ENCODE peak calls at places on chromosomes 12 and 14, in four cellular contexts. One of them, this sample, is unnamed.
A peak's percentile ranks its signal among the peaks of the same experiment; 100 is the strongest.

GRCh38 chr12:86081798-86082197 is 174.4 kb downstream of the MGAT4C start:
- DNase-seq in fibroblast of mammary gland: no peak
- DNase-seq in esophagus squamous epithelium: no peak
- DNase-seq in astrocyte: no peak
- DNase-seq in this sample: no peak

GRCh38 chr12:116666305-116666673 is 71.6 kb downstream of the SPRING1 start:
- DNase-seq in astrocyte: no peak
- DNase-seq in esophagus squamous epithelium: no peak
- DNase-seq in fibroblast of mammary gland: no peak
- DNase-seq in this sample: no peak

GRCh38 chr14:73634333-73634833 is 10.4 kb upstream of the DNAL1 start:
- DNase-seq in esophagus squamous epithelium: no peak
- DNase-seq in fibroblast of mammary gland: peak; percentile 16
- DNase-seq in astrocyte: no peak
- DNase-seq in this sample: peak; percentile 18

GRCh38 chr12:113075137-113075683 is 18.7 kb downstream of the DTX1 start:
- DNase-seq in esophagus squamous epithelium: no peak
- DNase-seq in fibroblast of mammary gland: no peak
- DNase-seq in astrocyte: no peak
- DNase-seq in this sample: no peak

GRCh38 chr14:67883717-67884116 is 64.1 kb downstream of the RAD51B start:
- DNase-seq in esophagus squamous epithelium: no peak
- DNase-seq in fibroblast of mammary gland: peak; percentile 41
- DNase-seq in astrocyte: no peak
- DNase-seq in this sample: peak; percentile 61

GRCh38 chr14:53193193-53193592 is 40.1 kb upstream of the DDHD1 start:
- DNase-seq in esophagus squamous epithelium: no peak
- DNase-seq in astrocyte: peak; percentile 72
- DNase-seq in fibroblast of mammary gland: peak; percentile 59
- DNase-seq in this sample: peak; percentile 74

GRCh38 chr12:28191018-28191595 is 851 bp downstream of the CCDC91 start:
- DNase-seq in esophagus squamous epithelium: no peak
- DNase-seq in astrocyte: peak; percentile 61
- DNase-seq in fibroblast of mammary gland: peak; percentile 76
- DNase-seq in this sample: no peak

GRCh38 chr12:115094163-115094816 is 410.3 kb upstream of the TBX3 start:
- DNase-seq in esophagus squamous epithelium: no peak
- DNase-seq in astrocyte: no peak
- DNase-seq in fibroblast of mammary gland: no peak
- DNase-seq in this sample: no peak

GRCh38 chr12:11827096-11827841 is 177.8 kb downstream of the ETV6 start:
- DNase-seq in esophagus squamous epithelium: no peak
- DNase-seq in fibroblast of mammary gland: peak; percentile 34
- DNase-seq in astrocyte: no peak
- DNase-seq in this sample: no peak

GRCh38 chr12:128573907-128574306 is 249.9 kb downstream of the SLC15A4 start:
- DNase-seq in esophagus squamous epithelium: no peak
- DNase-seq in astrocyte: no peak
- DNase-seq in fibroblast of mammary gland: no peak
- DNase-seq in this sample: no peak

GRCh38 chr12:83097656-83098055 is 410.9 kb downstream of the TMTC2 start:
- DNase-seq in esophagus squamous epithelium: no peak
- DNase-seq in astrocyte: no peak
- DNase-seq in fibroblast of mammary gland: no peak
- DNase-seq in this sample: no peak

GRCh38 chr14:92122351-92122677 is 545 bp downstream of the CPSF2 start:
- DNase-seq in esophagus squamous epithelium: no peak
- DNase-seq in astrocyte: peak; percentile 31
- DNase-seq in fibroblast of mammary gland: peak; percentile 29
- DNase-seq in this sample: peak; percentile 28

GRCh38 chr12:97404549-97404948 is 58.1 kb upstream of the RMST start:
- DNase-seq in fibroblast of mammary gland: peak; percentile 25
- DNase-seq in astrocyte: peak; percentile 21
- DNase-seq in esophagus squamous epithelium: no peak
- DNase-seq in this sample: peak; percentile 22

GRCh38 chr14:68791078-68791983 is 1.5 kb downstream of the ZFP36L1 start:
- DNase-seq in fibroblast of mammary gland: no peak
- DNase-seq in esophagus squamous epithelium: no peak
- DNase-seq in astrocyte: no peak
- DNase-seq in this sample: peak; percentile 39

GRCh38 chr14:60565211-60565610 is 56.3 kb downstream of the SIX6 start:
- DNase-seq in astrocyte: peak; percentile 85
- DNase-seq in fibroblast of mammary gland: peak; percentile 83
- DNase-seq in esophagus squamous epithelium: no peak
- DNase-seq in this sample: peak; percentile 71

GRCh38 chr12:54032220-54032619 is 630 bp upstream of the HOXC5 start:
- DNase-seq in astrocyte: no peak
- DNase-seq in fibroblast of mammary gland: no peak
- DNase-seq in esophagus squamous epithelium: no peak
- DNase-seq in this sample: no peak
- H3K4me3 ChIP-seq in astrocyte: no peak overlapping the region
- H3K4me3 ChIP-seq in fibroblast of mammary gland: no peak overlapping the region
- H3K4me3 ChIP-seq in esophagus squamous epithelium: peak overlapping the region; percentile 55
- H3K4me3 ChIP-seq in this sample: no peak overlapping the region

GRCh38 chr14:100031506-100032281 is 33.5 kb upstream of the EVL start:
- DNase-seq in astrocyte: peak; percentile 98
- DNase-seq in esophagus squamous epithelium: no peak
- DNase-seq in fibroblast of mammary gland: peak; percentile 99
- DNase-seq in this sample: peak; percentile 98
- TF ChIP-seq CTCF in astrocyte: no peak
- TF ChIP-seq CTCF in esophagus squamous epithelium: no peak
- TF ChIP-seq CTCF in fibroblast of mammary gland: no peak
- TF ChIP-seq CTCF in this sample: peak; percentile 5

DNA sequence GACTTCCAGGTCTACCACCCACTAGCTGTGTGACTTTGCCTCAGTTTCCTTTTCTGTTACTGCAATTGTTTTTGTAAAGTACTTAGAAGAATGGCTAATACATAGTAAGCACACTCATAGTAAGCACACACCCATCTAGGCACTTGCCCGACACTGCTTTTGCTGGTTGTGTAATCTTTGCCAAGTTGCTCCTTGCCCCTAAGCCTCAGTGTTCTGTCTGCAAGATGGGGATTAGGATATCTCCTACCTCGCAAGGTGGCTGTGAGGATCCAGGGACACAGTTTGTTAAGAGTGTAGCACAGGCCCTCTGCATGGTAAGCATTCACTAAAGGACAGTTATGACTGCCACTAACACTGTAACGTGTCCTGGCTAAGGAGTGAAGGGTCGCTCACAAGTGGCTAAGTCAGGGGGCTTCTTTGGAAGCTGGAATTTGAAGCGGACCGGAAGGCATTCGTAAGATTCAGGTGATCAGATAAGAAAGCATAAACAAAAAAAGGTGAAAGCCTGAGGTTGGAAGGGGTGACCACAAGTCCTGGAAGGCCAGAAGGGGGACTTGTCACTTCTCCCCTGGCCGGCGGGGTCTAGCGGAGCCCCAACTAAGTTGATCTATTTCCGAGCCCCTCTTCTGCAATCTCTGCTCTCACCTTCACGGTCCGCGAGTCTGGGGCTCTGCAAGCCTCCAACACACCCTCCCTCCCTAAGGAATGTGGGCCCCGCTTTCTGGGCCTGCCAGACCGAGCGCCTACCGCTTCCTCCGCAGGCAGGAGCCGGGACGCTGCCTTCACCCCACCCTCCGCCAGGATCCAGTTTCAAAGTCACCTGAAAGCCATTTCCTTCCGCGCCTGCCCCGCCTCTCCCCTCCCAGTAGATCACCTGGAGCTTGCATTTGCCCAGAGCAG is 1.5 kb upstream of the PLEKHG3 start:
- DNase-seq in astrocyte: no peak
- DNase-seq in fibroblast of mammary gland: no peak
- DNase-seq in esophagus squamous epithelium: no peak
- DNase-seq in this sample: no peak
- H3K4me3 ChIP-seq in astrocyte: no peak overlapping the region
- H3K4me3 ChIP-seq in fibroblast of mammary gland: no peak overlapping the region
- H3K4me3 ChIP-seq in esophagus squamous epithelium: peak overlapping the region; percentile 91
- H3K4me3 ChIP-seq in this sample: no peak overlapping the region

DNA sequence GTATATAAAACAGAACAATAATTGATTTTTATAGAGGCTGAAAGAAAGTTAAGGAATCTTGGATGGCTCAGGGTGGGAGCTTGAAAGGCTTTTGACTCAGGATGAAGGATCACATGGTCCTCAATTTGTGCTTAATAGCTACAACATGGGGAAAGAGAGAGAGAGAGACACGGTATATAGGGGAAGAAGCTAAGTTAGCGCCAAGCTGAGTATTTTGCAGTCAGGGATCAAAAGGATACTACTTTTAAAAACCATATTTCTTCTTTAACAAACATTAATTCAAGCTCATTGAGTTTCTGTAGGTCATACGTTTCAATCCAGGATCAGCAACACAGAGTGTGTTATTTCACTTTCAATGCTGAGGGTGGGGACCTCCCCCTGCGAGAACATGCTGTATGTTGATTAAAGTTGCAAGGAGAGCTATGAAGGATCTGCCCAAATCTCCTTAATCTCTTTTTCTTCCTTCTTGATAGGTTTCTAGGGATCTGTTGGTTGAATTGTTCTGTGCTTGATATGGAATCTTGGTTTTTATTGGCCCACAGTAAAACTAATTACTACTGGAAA is 133.1 kb upstream of the NUDT4 start:
- DNase-seq in esophagus squamous epithelium: no peak
- DNase-seq in astrocyte: no peak
- DNase-seq in fibroblast of mammary gland: no peak
- DNase-seq in this sample: no peak
- TF ChIP-seq CTCF in esophagus squamous epithelium: no peak
- TF ChIP-seq CTCF in astrocyte: no peak
- TF ChIP-seq CTCF in fibroblast of mammary gland: no peak
- TF ChIP-seq CTCF in this sample: no peak

GRCh38 chr12:70645494-70646317 is 8.5 kb upstream of the PTPRB start:
- DNase-seq in astrocyte: peak; percentile 95
- DNase-seq in esophagus squamous epithelium: no peak
- DNase-seq in fibroblast of mammary gland: peak; percentile 81
- DNase-seq in this sample: peak; percentile 93
- H3K4me3 ChIP-seq in astrocyte: no peak overlapping the region
- H3K4me3 ChIP-seq in esophagus squamous epithelium: no peak overlapping the region
- H3K4me3 ChIP-seq in fibroblast of mammary gland: no peak overlapping the region
- H3K4me3 ChIP-seq in this sample: no peak overlapping the region

This sample was measured in fibroblast of pulmonary artery.